ENCODE peak calls at places on chromosomes 11 and 22, in six cellular contexts. R is neural crest cell, S is tibial nerve, L is left ventricle myocardium inferior, P is mammary epithelial cell, O is GM10248. U is an unnamed sample.
A peak's percentile ranks its signal among the peaks of the same experiment; 100 is the strongest.

GRCh38 chr11:124174001-124174400 is 9.1 kb upstream of the OR10D3 start:
- DNase-seq in O (no peak), P (peak; percentile 51), S (no peak), L (no peak), R (no peak), U (no peak)

GRCh38 chr11:8025816-8026215 is 38.7 kb downstream of the EIF3F start:
- DNase-seq in L (no peak), O (no peak), R (no peak), P (peak; percentile 50), S (no peak), U (no peak)

GRCh38 chr11:73623651-73624050 is 22.7 kb upstream of the PLEKHB1 start:
- DNase-seq in P (no peak), S (no peak), O (no peak), R (no peak), L (no peak), U (no peak)

GRCh38 chr11:64251986-64252837 is 882 bp downstream of the PLCB3 start:
- DNase-seq in R (no peak), P (peak; percentile 69), S (no peak), O (peak; percentile 50), L (peak; percentile 53), U (no peak)

GRCh38 chr11:128026596-128026995 is 560.8 kb downstream of the ETS1 start:
- DNase-seq in R (no peak), L (no peak), S (no peak), P (peak; percentile 99), O (no peak), U (no peak)

GRCh38 chr22:23058481-23059336 is 11.6 kb upstream of the GNAZ start:
- DNase-seq in P (no peak), O (no peak), R (no peak), S (no peak), L (no peak), U (peak; percentile 57)

GRCh38 chr22:47610766-47611165 is 848.3 kb downstream of the TBC1D22A start:
- DNase-seq in O (no peak), L (no peak), R (no peak), S (no peak), P (no peak), U (no peak)

GRCh38 chr11:46294365-46295309 is 17.2 kb downstream of the CREB3L1 start:
- DNase-seq in S (no peak), L (no peak), R (no peak), O (no peak), P (no peak), U (no peak)

GRCh38 chr22:35561796-35562526 is 21.3 kb downstream of the RASD2 start:
- DNase-seq in R (no peak), L (no peak), S (no peak), P (peak; percentile 59), O (no peak), U (no peak)

GRCh38 chr22:24580276-24580675 is 12.6 kb downstream of the LRRC75B start:
- DNase-seq in P (peak; percentile 88), S (no peak), R (no peak), L (no peak), O (no peak), U (no peak)

GRCh38 chr22:24224468-24224867 is 20.4 kb downstream of the GGT5 start:
- DNase-seq in P (no peak), O (no peak), S (no peak), R (no peak), L (no peak), U (no peak)

GRCh38 chr11:10540546-10540914 is 457 bp downstream of the RNF141 start:
- DNase-seq in O (no peak), L (no peak), P (peak; percentile 46), R (no peak), S (peak; percentile 17), U (peak; percentile 68)

GRCh38 chr22:34334893-34335292 is 414.6 kb upstream of the LARGE1 start:
- DNase-seq in O (no peak), L (no peak), R (no peak), S (no peak), P (no peak), U (no peak)

GRCh38 chr11:31628111-31628510 is 118.5 kb downstream of the ELP4 start:
- DNase-seq in S (no peak), O (no peak), P (peak; percentile 26), R (no peak), L (no peak), U (no peak)

GRCh38 chr11:62104816-62105610 is 18.8 kb upstream of the INCENP start:
- DNase-seq in P (no peak), R (no peak), S (no peak), L (no peak), O (no peak), U (no peak)

GRCh38 chr22:38163844-38164577 is 17.6 kb downstream of the PLA2G6 start:
- DNase-seq in S (no peak), P (no peak), R (no peak), O (no peak), L (no peak), U (no peak)

GRCh38 chr11:57761301-57762234 is at the start of gene CTNND1:
- DNase-seq in R (peak; percentile 63), O (peak; percentile 87), S (peak; percentile 79), L (peak; percentile 84), P (peak; percentile 97), U (peak; percentile 79)

GRCh38 chr11:69925366-69926196 is 106.4 kb upstream of the FGF3 start:
- DNase-seq in O (no peak), R (no peak), L (no peak), P (no peak), S (no peak), U (no peak)

GRCh38 chr11:11677672-11678356 is 56.0 kb upstream of the GALNT18 start:
- DNase-seq in O (no peak), P (no peak), R (no peak), S (no peak), L (no peak), U (no peak)

GRCh38 chr11:69003866-69004311 is 9.2 kb downstream of the MRGPRF start:
- DNase-seq in L (no peak), O (no peak), S (no peak), R (no peak), P (no peak), U (no peak)

GRCh38 chr11:116736763-116737162 is 36.0 kb downstream of the BUD13 start:
- DNase-seq in P (no peak), O (no peak), S (no peak), R (no peak), L (no peak), U (no peak)

GRCh38 chr22:39514373-39514973 is 5.9 kb upstream of the ATF4 start:
- DNase-seq in O (no peak), R (peak; percentile 75), S (peak; percentile 72), L (peak; percentile 62), P (no peak), U (no peak)

GRCh38 chr22:23235425-23235824 is 55.1 kb downstream of the BCR start:
- DNase-seq in L (no peak), R (no peak), P (no peak), S (no peak), O (no peak), U (no peak)

GRCh38 chr11:8721740-8722139 is 39.1 kb downstream of the RPL27A start:
- DNase-seq in S (no peak), O (no peak), P (no peak), L (no peak), R (no peak), U (no peak)

GRCh38 chr22:45469573-45470383 is 32.9 kb upstream of the FBLN1 start:
- DNase-seq in L (no peak), P (peak; percentile 78), R (no peak), S (no peak), O (no peak), U (no peak)

GRCh38 chr11:95739526-95739925 is 50.1 kb downstream of the FAM76B start:
- DNase-seq in O (no peak), R (no peak), S (no peak), L (no peak), P (no peak), U (no peak)

GRCh38 chr22:44578516-44579230 is 80.6 kb upstream of the RTL6 start:
- DNase-seq in O (no peak), L (no peak), S (no peak), R (no peak), P (no peak), U (peak; percentile 58)

GRCh38 chr11:128518493-128519207 is 68.7 kb downstream of the ETS1 start:
- DNase-seq in O (no peak), P (no peak), L (no peak), R (no peak), S (no peak), U (no peak)

GRCh38 chr22:40285508-40285907 is 60.8 kb upstream of the ADSL start:
- DNase-seq in O (no peak), R (no peak), S (no peak), P (no peak), L (no peak), U (peak; percentile 13)

GRCh38 chr11:48207881-48208280 is 8.7 kb upstream of the OR4B1 start:
- DNase-seq in R (no peak), P (no peak), L (no peak), S (no peak), O (no peak), U (no peak)

DNA sequence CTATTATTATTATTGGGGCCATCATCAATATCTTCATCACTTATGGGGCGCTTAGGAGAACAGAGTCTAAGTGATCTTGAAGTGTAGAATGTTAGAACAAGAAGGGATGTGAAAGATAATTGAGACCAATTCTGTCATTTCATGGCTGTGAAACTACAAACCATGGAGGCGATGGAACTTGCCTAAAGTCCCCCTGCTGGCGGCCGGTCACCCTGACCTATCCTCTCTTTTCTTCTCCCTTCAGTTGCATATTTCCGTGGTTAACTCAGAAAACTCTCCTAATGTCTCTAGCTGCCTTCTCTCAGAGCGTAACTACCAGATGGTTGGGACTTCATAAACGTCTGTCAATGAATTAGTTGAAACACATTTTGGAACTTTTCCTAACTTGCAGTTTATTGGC is 6.6 kb upstream of the OR4B1 start:
- DNase-seq in L (no peak), S (no peak), R (no peak), O (no peak), P (no peak), U (no peak)
- TF ChIP-seq CTCF in L (peak; percentile 21), S (no peak), R (peak; percentile 20), O (no peak), P (no peak), U (peak; percentile 35)

DNA sequence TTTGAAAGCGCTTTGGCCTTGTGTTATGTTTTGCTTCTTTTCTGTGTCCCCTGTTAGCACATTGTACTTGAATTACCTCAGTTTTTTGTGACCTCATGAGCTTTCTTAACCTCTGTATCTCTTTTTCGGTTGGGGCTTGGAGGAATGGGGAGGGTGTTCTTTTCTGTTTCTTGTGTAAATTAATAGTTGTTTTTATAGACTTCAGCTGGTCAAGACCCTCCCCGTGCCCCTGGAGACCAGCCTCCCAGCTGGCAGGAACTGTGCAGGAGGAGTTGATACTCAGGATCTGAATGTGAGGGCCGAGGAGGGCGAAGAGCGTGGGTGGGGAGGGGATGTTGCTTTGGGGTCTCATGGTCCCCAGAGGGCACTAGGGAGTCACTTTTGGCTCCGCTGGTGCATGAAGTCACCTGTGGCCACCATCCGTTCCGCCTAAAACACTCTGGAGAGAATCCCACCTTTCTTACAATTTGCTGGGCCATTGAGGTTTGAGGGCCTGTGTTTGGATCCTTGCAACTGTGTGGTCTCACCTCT is 44.3 kb upstream of the NNMT start:
- DNase-seq in P (no peak), S (no peak), R (no peak), O (no peak), L (no peak), U (no peak)
- TF ChIP-seq CTCF in P (no peak), S (no peak), R (no peak), O (no peak), L (no peak), U (no peak)

GRCh38 chr11:67452141-67452952 is at the start of gene GPR152:
- DNase-seq in O (no peak), L (no peak), S (no peak), R (no peak), P (no peak), U (no peak)
- TF ChIP-seq CTCF in O (no peak), L (peak; percentile 32), S (no peak), R (no peak), P (no peak), U (no peak)

GRCh38 chr22:43014062-43014875 is 680 bp downstream of the PACSIN2 start:
- DNase-seq in P (no peak), R (peak; percentile 24), L (peak; percentile 37), S (no peak), O (peak; percentile 59), U (no peak)
- TF ChIP-seq CTCF in P (no peak), R (no peak), L (no peak), S (no peak), O (no peak), U (no peak)